ENCODE peak calls at places on chromosomes 3 and 15, in nine cellular contexts. One of them, this sample, is unnamed. For H3K4me1, the result is how much of the 10 kb centered on the place peaks cover.

GRCh38 chr3:126417461-126418255 is 22.9 kb downstream of the CFAP100 start:
- DNase-seq in adrenal gland: no peak
- DNase-seq in CD8-positive, alpha-beta T cell: no peak
- DNase-seq in cardiac muscle cell: no peak
- DNase-seq in esophagus squamous epithelium: no peak
- DNase-seq in esophagus muscularis mucosa: no peak
- DNase-seq in colonic mucosa: no peak
- DNase-seq in ovary: no peak
- DNase-seq in CD4-positive, CD25-positive, alpha-beta regulatory T cell: no peak
- DNase-seq in this sample: no peak

GRCh38 chr3:122679467-122680291 is 960 bp upstream of the PARP14 start:
- DNase-seq in ovary: peak
- DNase-seq in CD4-positive, CD25-positive, alpha-beta regulatory T cell: no peak
- DNase-seq in cardiac muscle cell: peak
- DNase-seq in colonic mucosa: peak
- DNase-seq in esophagus muscularis mucosa: no peak
- DNase-seq in CD8-positive, alpha-beta T cell: no peak
- DNase-seq in esophagus squamous epithelium: no peak
- DNase-seq in adrenal gland: peak
- DNase-seq in this sample: no peak

GRCh38 chr15:87863152-87863551 is 393.4 kb downstream of the NTRK3 start:
- DNase-seq in esophagus muscularis mucosa: peak
- DNase-seq in esophagus squamous epithelium: no peak
- DNase-seq in ovary: no peak
- DNase-seq in adrenal gland: no peak
- DNase-seq in cardiac muscle cell: peak
- DNase-seq in colonic mucosa: no peak
- DNase-seq in CD4-positive, CD25-positive, alpha-beta regulatory T cell: no peak
- DNase-seq in CD8-positive, alpha-beta T cell: no peak
- DNase-seq in this sample: no peak

GRCh38 chr3:48125026-48125704 is 63.1 kb downstream of the CDC25A start:
- DNase-seq in esophagus muscularis mucosa: no peak
- DNase-seq in cardiac muscle cell: peak
- DNase-seq in CD4-positive, CD25-positive, alpha-beta regulatory T cell: no peak
- DNase-seq in colonic mucosa: no peak
- DNase-seq in adrenal gland: peak
- DNase-seq in esophagus squamous epithelium: no peak
- DNase-seq in ovary: peak
- DNase-seq in CD8-positive, alpha-beta T cell: no peak
- DNase-seq in this sample: no peak

GRCh38 chr3:147404000-147404799 is 2.1 kb downstream of the ZIC4 start:
- DNase-seq in CD4-positive, CD25-positive, alpha-beta regulatory T cell: no peak
- DNase-seq in esophagus squamous epithelium: no peak
- DNase-seq in cardiac muscle cell: no peak
- DNase-seq in colonic mucosa: no peak
- DNase-seq in CD8-positive, alpha-beta T cell: no peak
- DNase-seq in esophagus muscularis mucosa: no peak
- DNase-seq in ovary: no peak
- DNase-seq in adrenal gland: no peak
- DNase-seq in this sample: no peak

GRCh38 chr3:66609660-66610547 is 109.1 kb upstream of the LRIG1 start:
- DNase-seq in ovary: no peak
- DNase-seq in colonic mucosa: peak
- DNase-seq in esophagus squamous epithelium: no peak
- DNase-seq in CD4-positive, CD25-positive, alpha-beta regulatory T cell: no peak
- DNase-seq in CD8-positive, alpha-beta T cell: no peak
- DNase-seq in cardiac muscle cell: peak
- DNase-seq in esophagus muscularis mucosa: no peak
- DNase-seq in adrenal gland: no peak
- DNase-seq in this sample: no peak

GRCh38 chr15:65791335-65792129 is 561 bp downstream of the DENND4A start:
- DNase-seq in colonic mucosa: peak
- DNase-seq in esophagus squamous epithelium: no peak
- DNase-seq in cardiac muscle cell: peak
- DNase-seq in CD8-positive, alpha-beta T cell: peak
- DNase-seq in adrenal gland: peak
- DNase-seq in ovary: peak
- DNase-seq in CD4-positive, CD25-positive, alpha-beta regulatory T cell: no peak
- DNase-seq in esophagus muscularis mucosa: peak
- DNase-seq in this sample: peak

GRCh38 chr15:43517354-43518072 is at the start of gene MAP1A:
- DNase-seq in cardiac muscle cell: peak
- DNase-seq in colonic mucosa: peak
- DNase-seq in esophagus squamous epithelium: no peak
- DNase-seq in CD4-positive, CD25-positive, alpha-beta regulatory T cell: no peak
- DNase-seq in ovary: peak
- DNase-seq in esophagus muscularis mucosa: no peak
- DNase-seq in CD8-positive, alpha-beta T cell: no peak
- DNase-seq in adrenal gland: no peak
- DNase-seq in this sample: no peak

GRCh38 chr15:44710236-44711088 is 661 bp downstream of the PATL2 start:
- DNase-seq in CD8-positive, alpha-beta T cell: no peak
- DNase-seq in esophagus muscularis mucosa: no peak
- DNase-seq in CD4-positive, CD25-positive, alpha-beta regulatory T cell: peak
- DNase-seq in cardiac muscle cell: peak
- DNase-seq in adrenal gland: peak
- DNase-seq in colonic mucosa: peak
- DNase-seq in ovary: no peak
- DNase-seq in esophagus squamous epithelium: no peak
- DNase-seq in this sample: no peak

DNA sequence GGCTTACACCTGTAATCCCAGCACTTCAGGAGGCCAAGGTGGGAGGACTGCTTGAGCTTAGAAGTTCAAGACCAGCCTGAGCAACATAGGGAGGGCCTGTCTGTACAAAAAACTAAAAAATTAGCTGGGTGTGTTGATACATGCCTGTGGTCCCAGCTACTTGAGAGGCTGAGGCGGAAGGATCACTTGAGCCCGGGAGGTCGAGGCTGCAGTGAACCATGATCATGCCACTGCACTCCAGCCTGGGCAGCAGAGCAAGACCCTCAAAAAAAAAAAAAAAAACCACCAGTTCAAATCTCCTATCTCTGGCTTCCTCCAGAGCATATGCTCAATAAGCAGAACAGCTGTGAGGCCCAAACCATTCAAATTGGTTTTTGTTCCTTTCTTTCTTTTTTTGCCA is 53.4 kb downstream of the ZNF609 start:
- DNase-seq in colonic mucosa: no peak
- DNase-seq in esophagus muscularis mucosa: no peak
- DNase-seq in adrenal gland: no peak
- DNase-seq in cardiac muscle cell: no peak
- DNase-seq in ovary: no peak
- DNase-seq in CD8-positive, alpha-beta T cell: no peak
- DNase-seq in CD4-positive, CD25-positive, alpha-beta regulatory T cell: no peak
- DNase-seq in esophagus squamous epithelium: no peak
- DNase-seq in this sample: no peak
- H3K4me1 ChIP-seq in colonic mucosa: under half
- H3K4me1 ChIP-seq in esophagus muscularis mucosa: under half
- H3K4me1 ChIP-seq in adrenal gland: under half
- H3K4me1 ChIP-seq in cardiac muscle cell: under half
- H3K4me1 ChIP-seq in ovary: under half
- H3K4me1 ChIP-seq in CD8-positive, alpha-beta T cell: half or more
- H3K4me1 ChIP-seq in CD4-positive, CD25-positive, alpha-beta regulatory T cell: under half
- H3K4me1 ChIP-seq in esophagus squamous epithelium: under half
- H3K4me1 ChIP-seq in this sample: under half

DNA sequence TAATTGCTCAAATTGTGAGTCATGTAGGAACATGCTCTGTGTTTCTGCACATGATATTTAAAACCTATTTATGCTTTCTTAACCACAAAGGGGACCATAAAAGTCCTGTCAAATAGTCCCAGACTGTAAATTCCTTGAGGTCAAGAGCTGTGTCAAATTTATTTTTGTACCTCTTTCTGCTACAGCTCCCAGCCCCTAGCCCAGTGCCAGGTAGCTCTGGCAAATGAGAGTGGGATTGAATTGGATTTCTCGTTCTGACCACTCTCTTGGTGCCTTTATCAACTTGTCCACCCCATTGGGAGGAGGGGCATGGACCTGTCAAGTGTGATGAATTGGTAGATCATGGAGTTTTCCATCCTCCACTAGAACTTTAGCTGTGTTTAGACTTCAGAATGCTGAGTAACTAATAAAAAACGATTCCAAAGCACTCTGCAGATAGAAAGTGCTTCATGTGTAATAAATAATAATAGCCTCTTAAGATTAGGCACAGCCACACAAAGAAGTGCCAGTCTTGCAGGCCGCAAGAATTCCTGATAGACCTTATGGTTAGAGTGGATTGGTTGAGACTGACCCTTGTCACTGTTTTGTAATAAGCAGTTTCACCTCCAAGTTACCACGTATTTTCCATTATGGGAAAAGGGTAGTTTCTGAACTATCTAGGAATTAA is 120.4 kb downstream of the LPP start:
- DNase-seq in cardiac muscle cell: no peak
- DNase-seq in adrenal gland: no peak
- DNase-seq in CD8-positive, alpha-beta T cell: no peak
- DNase-seq in esophagus muscularis mucosa: no peak
- DNase-seq in colonic mucosa: no peak
- DNase-seq in esophagus squamous epithelium: no peak
- DNase-seq in CD4-positive, CD25-positive, alpha-beta regulatory T cell: no peak
- DNase-seq in ovary: no peak
- DNase-seq in this sample: no peak
- H3K4me1 ChIP-seq in cardiac muscle cell: under half
- H3K4me1 ChIP-seq in adrenal gland: under half
- H3K4me1 ChIP-seq in CD8-positive, alpha-beta T cell: under half
- H3K4me1 ChIP-seq in esophagus muscularis mucosa: half or more
- H3K4me1 ChIP-seq in colonic mucosa: under half
- H3K4me1 ChIP-seq in esophagus squamous epithelium: under half
- H3K4me1 ChIP-seq in CD4-positive, CD25-positive, alpha-beta regulatory T cell: under half
- H3K4me1 ChIP-seq in ovary: under half
- H3K4me1 ChIP-seq in this sample: under half

DNA sequence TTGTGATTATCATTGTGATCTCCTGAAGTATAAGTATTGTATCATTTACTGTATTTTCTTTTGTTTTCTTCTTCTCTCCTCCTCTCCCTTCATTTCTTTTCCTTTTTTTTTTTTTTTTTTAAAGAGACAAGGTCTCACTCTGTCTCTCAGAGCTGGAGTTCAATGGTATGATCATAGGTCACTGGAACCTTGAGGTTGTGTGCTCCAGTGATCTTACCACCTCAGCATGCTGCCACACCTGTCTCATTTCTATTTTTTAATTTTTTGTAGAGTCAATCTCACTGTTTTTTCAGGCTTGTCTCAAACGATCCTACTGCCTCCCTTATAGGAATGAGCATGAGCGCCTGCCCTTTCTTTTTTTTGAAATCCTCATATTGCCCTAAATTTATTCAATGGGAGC is 23.4 kb downstream of the NMD3 start:
- DNase-seq in CD4-positive, CD25-positive, alpha-beta regulatory T cell: no peak
- DNase-seq in ovary: no peak
- DNase-seq in esophagus squamous epithelium: no peak
- DNase-seq in colonic mucosa: no peak
- DNase-seq in CD8-positive, alpha-beta T cell: no peak
- DNase-seq in esophagus muscularis mucosa: no peak
- DNase-seq in cardiac muscle cell: no peak
- DNase-seq in adrenal gland: no peak
- DNase-seq in this sample: no peak
- H3K4me1 ChIP-seq in CD4-positive, CD25-positive, alpha-beta regulatory T cell: under half
- H3K4me1 ChIP-seq in ovary: under half
- H3K4me1 ChIP-seq in esophagus squamous epithelium: under half
- H3K4me1 ChIP-seq in colonic mucosa: under half
- H3K4me1 ChIP-seq in CD8-positive, alpha-beta T cell: under half
- H3K4me1 ChIP-seq in esophagus muscularis mucosa: under half
- H3K4me1 ChIP-seq in cardiac muscle cell: under half
- H3K4me1 ChIP-seq in adrenal gland: under half
- H3K4me1 ChIP-seq in this sample: under half

GRCh38 chr3:152391671-152392070 is 122.9 kb downstream of the MBNL1 start:
- DNase-seq in cardiac muscle cell: no peak
- DNase-seq in esophagus muscularis mucosa: no peak
- DNase-seq in CD4-positive, CD25-positive, alpha-beta regulatory T cell: no peak
- DNase-seq in adrenal gland: no peak
- DNase-seq in colonic mucosa: no peak
- DNase-seq in CD8-positive, alpha-beta T cell: no peak
- DNase-seq in ovary: no peak
- DNase-seq in esophagus squamous epithelium: no peak
- DNase-seq in this sample: no peak
- H3K4me1 ChIP-seq in cardiac muscle cell: under half
- H3K4me1 ChIP-seq in esophagus muscularis mucosa: half or more
- H3K4me1 ChIP-seq in CD4-positive, CD25-positive, alpha-beta regulatory T cell: half or more
- H3K4me1 ChIP-seq in adrenal gland: under half
- H3K4me1 ChIP-seq in colonic mucosa: under half
- H3K4me1 ChIP-seq in CD8-positive, alpha-beta T cell: under half
- H3K4me1 ChIP-seq in ovary: under half
- H3K4me1 ChIP-seq in esophagus squamous epithelium: half or more
- H3K4me1 ChIP-seq in this sample: under half

GRCh38 chr3:172221550-172221949 is 182.2 kb downstream of the FNDC3B start:
- DNase-seq in cardiac muscle cell: peak
- DNase-seq in esophagus squamous epithelium: no peak
- DNase-seq in adrenal gland: no peak
- DNase-seq in colonic mucosa: no peak
- DNase-seq in ovary: no peak
- DNase-seq in esophagus muscularis mucosa: no peak
- DNase-seq in CD8-positive, alpha-beta T cell: no peak
- DNase-seq in CD4-positive, CD25-positive, alpha-beta regulatory T cell: no peak
- DNase-seq in this sample: no peak
- H3K4me1 ChIP-seq in cardiac muscle cell: under half
- H3K4me1 ChIP-seq in esophagus squamous epithelium: under half
- H3K4me1 ChIP-seq in adrenal gland: under half
- H3K4me1 ChIP-seq in colonic mucosa: under half
- H3K4me1 ChIP-seq in ovary: under half
- H3K4me1 ChIP-seq in esophagus muscularis mucosa: under half
- H3K4me1 ChIP-seq in CD8-positive, alpha-beta T cell: under half
- H3K4me1 ChIP-seq in CD4-positive, CD25-positive, alpha-beta regulatory T cell: under half
- H3K4me1 ChIP-seq in this sample: under half

GRCh38 chr3:196645091-196645490 is 5.6 kb downstream of the NRROS start:
- DNase-seq in CD4-positive, CD25-positive, alpha-beta regulatory T cell: no peak
- DNase-seq in colonic mucosa: no peak
- DNase-seq in ovary: no peak
- DNase-seq in adrenal gland: no peak
- DNase-seq in CD8-positive, alpha-beta T cell: no peak
- DNase-seq in esophagus muscularis mucosa: no peak
- DNase-seq in esophagus squamous epithelium: no peak
- DNase-seq in cardiac muscle cell: no peak
- DNase-seq in this sample: no peak
- H3K4me1 ChIP-seq in CD4-positive, CD25-positive, alpha-beta regulatory T cell: half or more
- H3K4me1 ChIP-seq in colonic mucosa: under half
- H3K4me1 ChIP-seq in ovary: under half
- H3K4me1 ChIP-seq in adrenal gland: under half
- H3K4me1 ChIP-seq in CD8-positive, alpha-beta T cell: under half
- H3K4me1 ChIP-seq in esophagus muscularis mucosa: under half
- H3K4me1 ChIP-seq in esophagus squamous epithelium: under half
- H3K4me1 ChIP-seq in cardiac muscle cell: under half
- H3K4me1 ChIP-seq in this sample: under half

This sample was measured in lung.